ENCODE peak calls at places on chromosomes 4 and X, in nine cellular contexts. One of them, this sample, is unnamed.

GRCh38 chrX:22652596-22652995 is 347.2 kb upstream of the DDX53 start:
- DNase-seq in fibroblast of the aortic adventitia: peak; percentile 25
- DNase-seq in cardiac fibroblast: peak; percentile 64
- DNase-seq in CD8-positive, alpha-beta T cell: no peak
- DNase-seq in prostate gland: no peak
- DNase-seq in heart right ventricle: no peak
- DNase-seq in HAP-1: no peak
- DNase-seq in HL-60: no peak
- DNase-seq in GM06990: no peak
- DNase-seq in this sample: peak; percentile 11

GRCh38 chr4:61489927-61490326 is 289.8 kb downstream of the ADGRL3 start:
- DNase-seq in cardiac fibroblast: no peak
- DNase-seq in CD8-positive, alpha-beta T cell: no peak
- DNase-seq in GM06990: no peak
- DNase-seq in HL-60: no peak
- DNase-seq in fibroblast of the aortic adventitia: no peak
- DNase-seq in HAP-1: no peak
- DNase-seq in prostate gland: no peak
- DNase-seq in heart right ventricle: no peak
- DNase-seq in this sample: no peak

GRCh38 chrX:11449613-11450012 is 156.4 kb downstream of the AMELX start:
- DNase-seq in GM06990: no peak
- DNase-seq in HL-60: no peak
- DNase-seq in prostate gland: peak; percentile 54
- DNase-seq in HAP-1: no peak
- DNase-seq in heart right ventricle: no peak
- DNase-seq in cardiac fibroblast: no peak
- DNase-seq in CD8-positive, alpha-beta T cell: no peak
- DNase-seq in fibroblast of the aortic adventitia: no peak
- DNase-seq in this sample: no peak

GRCh38 chrX:1500701-1501624 is 36.0 kb downstream of the P2RY8 start:
- DNase-seq in HL-60: no peak
- DNase-seq in fibroblast of the aortic adventitia: no peak
- DNase-seq in heart right ventricle: no peak
- DNase-seq in HAP-1: no peak
- DNase-seq in prostate gland: no peak
- DNase-seq in cardiac fibroblast: no peak
- DNase-seq in GM06990: peak; percentile 74
- DNase-seq in CD8-positive, alpha-beta T cell: peak; percentile 42
- DNase-seq in this sample: no peak

GRCh38 chr4:153518637-153519384 is 52.7 kb downstream of the TMEM131L start:
- DNase-seq in prostate gland: no peak
- DNase-seq in HL-60: no peak
- DNase-seq in GM06990: no peak
- DNase-seq in HAP-1: no peak
- DNase-seq in fibroblast of the aortic adventitia: peak; percentile 32
- DNase-seq in CD8-positive, alpha-beta T cell: no peak
- DNase-seq in heart right ventricle: no peak
- DNase-seq in cardiac fibroblast: no peak
- DNase-seq in this sample: no peak

GRCh38 chr4:97238956-97239698 is 904.1 kb downstream of the STPG2 start:
- DNase-seq in cardiac fibroblast: no peak
- DNase-seq in HAP-1: peak; percentile 24
- DNase-seq in prostate gland: no peak
- DNase-seq in GM06990: no peak
- DNase-seq in HL-60: no peak
- DNase-seq in heart right ventricle: no peak
- DNase-seq in CD8-positive, alpha-beta T cell: no peak
- DNase-seq in fibroblast of the aortic adventitia: no peak
- DNase-seq in this sample: no peak

GRCh38 chrX:112642349-112642748 is 37.4 kb downstream of the LHFPL1 start:
- DNase-seq in cardiac fibroblast: peak; percentile 62
- DNase-seq in prostate gland: peak; percentile 5
- DNase-seq in fibroblast of the aortic adventitia: peak; percentile 72
- DNase-seq in heart right ventricle: no peak
- DNase-seq in HL-60: no peak
- DNase-seq in GM06990: peak; percentile 50
- DNase-seq in CD8-positive, alpha-beta T cell: peak; percentile 47
- DNase-seq in HAP-1: peak; percentile 64
- DNase-seq in this sample: peak; percentile 18

GRCh38 chr4:42816189-42816588 is 76.3 kb upstream of the GRXCR1 start:
- DNase-seq in GM06990: no peak
- DNase-seq in CD8-positive, alpha-beta T cell: no peak
- DNase-seq in heart right ventricle: no peak
- DNase-seq in prostate gland: no peak
- DNase-seq in HAP-1: no peak
- DNase-seq in fibroblast of the aortic adventitia: no peak
- DNase-seq in cardiac fibroblast: no peak
- DNase-seq in HL-60: no peak
- DNase-seq in this sample: no peak

GRCh38 chr4:174218127-174218790 is 65.2 kb downstream of the FBXO8 start:
- DNase-seq in prostate gland: no peak
- DNase-seq in cardiac fibroblast: no peak
- DNase-seq in fibroblast of the aortic adventitia: peak; percentile 60
- DNase-seq in GM06990: no peak
- DNase-seq in CD8-positive, alpha-beta T cell: no peak
- DNase-seq in HL-60: no peak
- DNase-seq in HAP-1: no peak
- DNase-seq in heart right ventricle: no peak
- DNase-seq in this sample: no peak
- H3K4me3 ChIP-seq in prostate gland: no peak overlapping the region
- H3K4me3 ChIP-seq in cardiac fibroblast: peak overlapping the region; percentile 48
- H3K4me3 ChIP-seq in fibroblast of the aortic adventitia: peak overlapping the region; percentile 59
- H3K4me3 ChIP-seq in GM06990: no peak overlapping the region
- H3K4me3 ChIP-seq in CD8-positive, alpha-beta T cell: no peak overlapping the region
- H3K4me3 ChIP-seq in HL-60: no peak overlapping the region
- H3K4me3 ChIP-seq in HAP-1: no peak overlapping the region
- H3K4me3 ChIP-seq in heart right ventricle: peak overlapping the region; percentile 45
- H3K4me3 ChIP-seq in this sample: no peak overlapping the region

DNA sequence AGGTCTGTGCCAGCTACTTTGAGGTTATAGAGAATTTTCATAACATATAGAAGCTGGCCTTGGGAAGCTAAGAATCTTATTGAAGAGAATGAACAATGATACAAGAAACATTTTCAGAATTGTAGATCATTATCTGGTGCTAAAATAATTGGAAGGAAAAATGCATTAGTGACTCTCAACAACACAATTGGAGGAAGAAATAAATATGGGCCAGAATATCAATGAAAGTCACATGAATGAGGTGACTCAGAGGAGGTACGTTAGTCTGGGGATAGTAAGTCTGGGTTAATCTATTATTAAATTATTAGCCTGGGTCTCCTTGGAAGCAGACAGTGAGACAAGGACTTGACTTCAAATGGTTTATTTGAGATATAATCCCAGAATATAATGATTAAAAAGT is 529.3 kb upstream of the SLIT2 start:
- DNase-seq in HL-60: no peak
- DNase-seq in HAP-1: no peak
- DNase-seq in prostate gland: no peak
- DNase-seq in cardiac fibroblast: no peak
- DNase-seq in GM06990: no peak
- DNase-seq in CD8-positive, alpha-beta T cell: no peak
- DNase-seq in heart right ventricle: no peak
- DNase-seq in fibroblast of the aortic adventitia: no peak
- DNase-seq in this sample: no peak
- H3K4me3 ChIP-seq in HL-60: no peak overlapping the region
- H3K4me3 ChIP-seq in HAP-1: no peak overlapping the region
- H3K4me3 ChIP-seq in prostate gland: no peak overlapping the region
- H3K4me3 ChIP-seq in cardiac fibroblast: no peak overlapping the region
- H3K4me3 ChIP-seq in GM06990: no peak overlapping the region
- H3K4me3 ChIP-seq in CD8-positive, alpha-beta T cell: no peak overlapping the region
- H3K4me3 ChIP-seq in heart right ventricle: no peak overlapping the region
- H3K4me3 ChIP-seq in fibroblast of the aortic adventitia: no peak overlapping the region
- H3K4me3 ChIP-seq in this sample: no peak overlapping the region

DNA sequence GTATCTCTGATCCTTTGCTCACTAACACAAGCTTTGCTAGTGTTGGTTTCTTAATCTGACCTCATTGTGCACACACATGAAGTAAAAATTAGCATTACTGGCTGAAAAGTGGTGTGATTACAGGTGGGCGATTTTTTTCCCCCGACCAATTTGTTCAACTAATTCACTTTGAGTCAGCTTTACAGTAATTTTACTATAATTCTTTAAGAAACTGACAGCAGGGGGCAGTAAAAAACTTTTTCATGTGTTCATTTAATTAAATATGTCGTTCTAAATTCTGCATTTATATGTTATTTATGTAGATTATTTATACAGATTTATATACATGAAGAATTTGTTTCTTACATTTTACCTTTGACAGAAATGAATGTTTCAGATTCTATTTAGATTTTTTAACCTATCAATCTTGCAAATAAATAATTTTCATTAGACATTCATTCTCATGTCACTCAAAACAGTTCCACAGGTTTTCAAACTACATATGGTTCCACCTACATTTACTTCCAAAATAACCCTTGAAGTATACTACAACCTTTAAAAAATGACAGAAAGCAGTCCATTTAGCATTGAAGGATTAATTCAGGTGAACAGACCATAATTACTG is 17.5 kb downstream of the PALLD start:
- DNase-seq in GM06990: no peak
- DNase-seq in prostate gland: no peak
- DNase-seq in cardiac fibroblast: peak; percentile 75
- DNase-seq in HL-60: no peak
- DNase-seq in fibroblast of the aortic adventitia: peak; percentile 70
- DNase-seq in HAP-1: no peak
- DNase-seq in heart right ventricle: no peak
- DNase-seq in CD8-positive, alpha-beta T cell: no peak
- DNase-seq in this sample: no peak
- H3K4me3 ChIP-seq in GM06990: no peak overlapping the region
- H3K4me3 ChIP-seq in prostate gland: no peak overlapping the region
- H3K4me3 ChIP-seq in cardiac fibroblast: no peak overlapping the region
- H3K4me3 ChIP-seq in HL-60: no peak overlapping the region
- H3K4me3 ChIP-seq in fibroblast of the aortic adventitia: no peak overlapping the region
- H3K4me3 ChIP-seq in HAP-1: no peak overlapping the region
- H3K4me3 ChIP-seq in heart right ventricle: no peak overlapping the region
- H3K4me3 ChIP-seq in CD8-positive, alpha-beta T cell: no peak overlapping the region
- H3K4me3 ChIP-seq in this sample: no peak overlapping the region

GRCh38 chr4:118967393-118967792 is 78.7 kb downstream of the SYNPO2 start:
- DNase-seq in HL-60: no peak
- DNase-seq in prostate gland: no peak
- DNase-seq in heart right ventricle: no peak
- DNase-seq in GM06990: peak; percentile 4
- DNase-seq in fibroblast of the aortic adventitia: peak; percentile 89
- DNase-seq in HAP-1: no peak
- DNase-seq in cardiac fibroblast: peak; percentile 79
- DNase-seq in CD8-positive, alpha-beta T cell: no peak
- DNase-seq in this sample: no peak

GRCh38 chr4:118968006-118968405 is 79.4 kb downstream of the SYNPO2 start:
- DNase-seq in CD8-positive, alpha-beta T cell: no peak
- DNase-seq in HL-60: no peak
- DNase-seq in fibroblast of the aortic adventitia: peak; percentile 93
- DNase-seq in prostate gland: peak; percentile 52
- DNase-seq in HAP-1: peak; percentile 35
- DNase-seq in heart right ventricle: no peak
- DNase-seq in cardiac fibroblast: peak; percentile 82
- DNase-seq in GM06990: peak; percentile 52
- DNase-seq in this sample: peak; percentile 47

GRCh38 chr4:118972167-118972566 is 83.5 kb downstream of the SYNPO2 start:
- DNase-seq in heart right ventricle: no peak
- DNase-seq in fibroblast of the aortic adventitia: no peak
- DNase-seq in cardiac fibroblast: no peak
- DNase-seq in GM06990: no peak
- DNase-seq in HAP-1: no peak
- DNase-seq in HL-60: no peak
- DNase-seq in prostate gland: no peak
- DNase-seq in CD8-positive, alpha-beta T cell: no peak
- DNase-seq in this sample: no peak

GRCh38 chr4:118968813-118969212 is 80.2 kb downstream of the SYNPO2 start:
- DNase-seq in heart right ventricle: no peak
- DNase-seq in CD8-positive, alpha-beta T cell: no peak
- DNase-seq in fibroblast of the aortic adventitia: no peak
- DNase-seq in prostate gland: no peak
- DNase-seq in cardiac fibroblast: peak; percentile 29
- DNase-seq in GM06990: no peak
- DNase-seq in HAP-1: no peak
- DNase-seq in HL-60: no peak
- DNase-seq in this sample: no peak

GRCh38 chr4:118969359-118969758 is 80.7 kb downstream of the SYNPO2 start:
- DNase-seq in fibroblast of the aortic adventitia: peak; percentile 91
- DNase-seq in cardiac fibroblast: peak; percentile 77
- DNase-seq in heart right ventricle: peak; percentile 21
- DNase-seq in prostate gland: peak; percentile 51
- DNase-seq in GM06990: no peak
- DNase-seq in HAP-1: peak; percentile 54
- DNase-seq in CD8-positive, alpha-beta T cell: no peak
- DNase-seq in HL-60: no peak
- DNase-seq in this sample: no peak
- H3K4me3 ChIP-seq in fibroblast of the aortic adventitia: no peak overlapping the region
- H3K4me3 ChIP-seq in cardiac fibroblast: no peak overlapping the region
- H3K4me3 ChIP-seq in heart right ventricle: no peak overlapping the region
- H3K4me3 ChIP-seq in prostate gland: no peak overlapping the region
- H3K4me3 ChIP-seq in GM06990: no peak overlapping the region
- H3K4me3 ChIP-seq in HAP-1: no peak overlapping the region
- H3K4me3 ChIP-seq in CD8-positive, alpha-beta T cell: no peak overlapping the region
- H3K4me3 ChIP-seq in HL-60: no peak overlapping the region
- H3K4me3 ChIP-seq in this sample: no peak overlapping the region

DNA sequence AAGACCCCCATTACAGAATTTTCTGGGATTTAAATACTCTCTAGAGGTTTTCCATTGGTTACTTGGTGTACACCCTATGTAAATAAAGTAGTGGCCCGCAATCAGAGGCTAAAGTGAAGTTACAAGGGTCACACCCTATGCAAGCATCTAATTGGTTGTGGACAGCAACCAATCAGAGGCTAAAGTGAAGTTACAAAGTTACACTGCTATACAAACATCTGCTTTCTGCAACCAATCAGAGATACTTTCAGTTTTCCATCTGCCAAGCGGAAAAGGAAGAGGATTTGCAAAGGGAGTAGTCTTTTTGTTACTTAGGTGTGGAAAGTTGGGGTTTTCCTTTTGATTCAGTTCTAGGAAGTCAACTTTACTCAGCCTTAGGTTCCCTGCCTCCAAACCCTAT is 2.0 kb upstream of the ATRX start:
- DNase-seq in cardiac fibroblast: peak; percentile 51
- DNase-seq in prostate gland: no peak
- DNase-seq in HAP-1: no peak
- DNase-seq in GM06990: no peak
- DNase-seq in heart right ventricle: no peak
- DNase-seq in fibroblast of the aortic adventitia: peak; percentile 45
- DNase-seq in CD8-positive, alpha-beta T cell: no peak
- DNase-seq in HL-60: no peak
- DNase-seq in this sample: no peak
- H3K4me3 ChIP-seq in cardiac fibroblast: no peak overlapping the region
- H3K4me3 ChIP-seq in prostate gland: no peak overlapping the region
- H3K4me3 ChIP-seq in HAP-1: no peak overlapping the region
- H3K4me3 ChIP-seq in GM06990: no peak overlapping the region
- H3K4me3 ChIP-seq in heart right ventricle: no peak overlapping the region
- H3K4me3 ChIP-seq in fibroblast of the aortic adventitia: no peak overlapping the region
- H3K4me3 ChIP-seq in CD8-positive, alpha-beta T cell: peak overlapping the region; percentile 50
- H3K4me3 ChIP-seq in HL-60: no peak overlapping the region
- H3K4me3 ChIP-seq in this sample: no peak overlapping the region